ENCODE peak calls at places on chromosomes 7 and 10, in seven cellular contexts. One of them, this sample, is unnamed. For H3K4me1, the result is how much of the 10 kb centered on the place peaks cover.

GRCh38 chr10:87068281-87068680 is 26.4 kb downstream of the GLUD1 start:
- DNase-seq in Caco-2: no peak
- DNase-seq in A549: no peak
- DNase-seq in fibroblast of lung: no peak
- DNase-seq in CD4-positive, CD25-positive, alpha-beta regulatory T cell: no peak
- DNase-seq in heart right ventricle: no peak
- DNase-seq in endothelial cell of umbilical vein: no peak
- DNase-seq in this sample: no peak

GRCh38 chr10:103184615-103185014 is 8.5 kb downstream of the NT5C2 start:
- DNase-seq in Caco-2: no peak
- DNase-seq in A549: no peak
- DNase-seq in fibroblast of lung: peak
- DNase-seq in CD4-positive, CD25-positive, alpha-beta regulatory T cell: no peak
- DNase-seq in heart right ventricle: no peak
- DNase-seq in endothelial cell of umbilical vein: peak
- DNase-seq in this sample: no peak

GRCh38 chr7:28230273-28230672 is 49.7 kb upstream of the JAZF1 start:
- DNase-seq in Caco-2: no peak
- DNase-seq in A549: no peak
- DNase-seq in fibroblast of lung: no peak
- DNase-seq in CD4-positive, CD25-positive, alpha-beta regulatory T cell: no peak
- DNase-seq in heart right ventricle: no peak
- DNase-seq in endothelial cell of umbilical vein: no peak
- DNase-seq in this sample: no peak

GRCh38 chr10:5582736-5583135 is 58.0 kb downstream of the CALML3 start:
- DNase-seq in Caco-2: no peak
- DNase-seq in A549: no peak
- DNase-seq in fibroblast of lung: no peak
- DNase-seq in CD4-positive, CD25-positive, alpha-beta regulatory T cell: no peak
- DNase-seq in heart right ventricle: no peak
- DNase-seq in endothelial cell of umbilical vein: no peak
- DNase-seq in this sample: peak

GRCh38 chr10:120580651-120581259 is 123.7 kb downstream of the PLPP4 start:
- DNase-seq in Caco-2: peak
- DNase-seq in A549: no peak
- DNase-seq in fibroblast of lung: no peak
- DNase-seq in CD4-positive, CD25-positive, alpha-beta regulatory T cell: no peak
- DNase-seq in heart right ventricle: no peak
- DNase-seq in endothelial cell of umbilical vein: peak
- DNase-seq in this sample: no peak

GRCh38 chr7:115477193-115477651 is 553.3 kb downstream of the TFEC start:
- DNase-seq in Caco-2: no peak
- DNase-seq in A549: no peak
- DNase-seq in fibroblast of lung: peak
- DNase-seq in CD4-positive, CD25-positive, alpha-beta regulatory T cell: no peak
- DNase-seq in heart right ventricle: peak
- DNase-seq in endothelial cell of umbilical vein: no peak
- DNase-seq in this sample: no peak

GRCh38 chr7:131826960-131827359 is 270.5 kb upstream of the PODXL start:
- DNase-seq in Caco-2: no peak
- DNase-seq in A549: no peak
- DNase-seq in fibroblast of lung: no peak
- DNase-seq in CD4-positive, CD25-positive, alpha-beta regulatory T cell: no peak
- DNase-seq in heart right ventricle: no peak
- DNase-seq in endothelial cell of umbilical vein: no peak
- DNase-seq in this sample: no peak

GRCh38 chr10:129851941-129852650 is 112.0 kb downstream of the EBF3 start:
- DNase-seq in Caco-2: no peak
- DNase-seq in A549: no peak
- DNase-seq in fibroblast of lung: no peak
- DNase-seq in CD4-positive, CD25-positive, alpha-beta regulatory T cell: no peak
- DNase-seq in heart right ventricle: no peak
- DNase-seq in endothelial cell of umbilical vein: no peak
- DNase-seq in this sample: no peak

GRCh38 chr10:74072503-74072902 is 74.6 kb downstream of the VCL start:
- DNase-seq in Caco-2: no peak
- DNase-seq in A549: peak
- DNase-seq in fibroblast of lung: peak
- DNase-seq in CD4-positive, CD25-positive, alpha-beta regulatory T cell: no peak
- DNase-seq in heart right ventricle: no peak
- DNase-seq in endothelial cell of umbilical vein: no peak
- DNase-seq in this sample: no peak

GRCh38 chr7:115409682-115410426 is 488.0 kb downstream of the MDFIC start:
- DNase-seq in Caco-2: no peak
- DNase-seq in A549: no peak
- DNase-seq in fibroblast of lung: no peak
- DNase-seq in CD4-positive, CD25-positive, alpha-beta regulatory T cell: no peak
- DNase-seq in heart right ventricle: no peak
- DNase-seq in endothelial cell of umbilical vein: no peak
- DNase-seq in this sample: no peak

GRCh38 chr7:816751-817671 is 15.3 kb upstream of the SUN1 start:
- DNase-seq in Caco-2: no peak
- DNase-seq in A549: peak
- DNase-seq in fibroblast of lung: no peak
- DNase-seq in CD4-positive, CD25-positive, alpha-beta regulatory T cell: peak
- DNase-seq in heart right ventricle: peak
- DNase-seq in endothelial cell of umbilical vein: peak
- DNase-seq in this sample: peak

GRCh38 chr7:28840515-28841125 is 117.5 kb downstream of the TRIL start:
- DNase-seq in Caco-2: no peak
- DNase-seq in A549: peak
- DNase-seq in fibroblast of lung: peak
- DNase-seq in CD4-positive, CD25-positive, alpha-beta regulatory T cell: no peak
- DNase-seq in heart right ventricle: no peak
- DNase-seq in endothelial cell of umbilical vein: peak
- DNase-seq in this sample: no peak

GRCh38 chr7:36871863-36872262 is 147.6 kb upstream of the AOAH start:
- DNase-seq in Caco-2: no peak
- DNase-seq in A549: no peak
- DNase-seq in fibroblast of lung: no peak
- DNase-seq in CD4-positive, CD25-positive, alpha-beta regulatory T cell: peak
- DNase-seq in heart right ventricle: no peak
- DNase-seq in endothelial cell of umbilical vein: peak
- DNase-seq in this sample: no peak

GRCh38 chr7:8938036-8938435 is 504.6 kb downstream of the NXPH1 start:
- DNase-seq in Caco-2: no peak
- DNase-seq in A549: no peak
- DNase-seq in fibroblast of lung: no peak
- DNase-seq in CD4-positive, CD25-positive, alpha-beta regulatory T cell: no peak
- DNase-seq in heart right ventricle: no peak
- DNase-seq in endothelial cell of umbilical vein: no peak
- DNase-seq in this sample: no peak

GRCh38 chr10:33196710-33197406 is 137.6 kb downstream of the NRP1 start:
- DNase-seq in Caco-2: peak
- DNase-seq in A549: peak
- DNase-seq in fibroblast of lung: peak
- DNase-seq in CD4-positive, CD25-positive, alpha-beta regulatory T cell: no peak
- DNase-seq in heart right ventricle: peak
- DNase-seq in endothelial cell of umbilical vein: peak
- DNase-seq in this sample: no peak

GRCh38 chr7:115133248-115133647 is 211.4 kb downstream of the MDFIC start:
- DNase-seq in Caco-2: no peak
- DNase-seq in A549: no peak
- DNase-seq in fibroblast of lung: no peak
- DNase-seq in CD4-positive, CD25-positive, alpha-beta regulatory T cell: no peak
- DNase-seq in heart right ventricle: no peak
- DNase-seq in endothelial cell of umbilical vein: no peak
- DNase-seq in this sample: no peak

GRCh38 chr10:43671659-43672555 is 23.2 kb upstream of the ZNF32 start:
- DNase-seq in Caco-2: peak
- DNase-seq in A549: peak
- DNase-seq in fibroblast of lung: peak
- DNase-seq in CD4-positive, CD25-positive, alpha-beta regulatory T cell: peak
- DNase-seq in heart right ventricle: no peak
- DNase-seq in endothelial cell of umbilical vein: peak
- DNase-seq in this sample: peak

GRCh38 chr10:3978174-3978573 is 193.2 kb upstream of the KLF6 start:
- DNase-seq in Caco-2: no peak
- DNase-seq in A549: no peak
- DNase-seq in fibroblast of lung: peak
- DNase-seq in CD4-positive, CD25-positive, alpha-beta regulatory T cell: no peak
- DNase-seq in heart right ventricle: no peak
- DNase-seq in endothelial cell of umbilical vein: no peak
- DNase-seq in this sample: no peak

GRCh38 chr10:123141791-123142700 is 5.9 kb upstream of the HMX2 start:
- DNase-seq in Caco-2: no peak
- DNase-seq in A549: no peak
- DNase-seq in fibroblast of lung: no peak
- DNase-seq in CD4-positive, CD25-positive, alpha-beta regulatory T cell: no peak
- DNase-seq in heart right ventricle: no peak
- DNase-seq in endothelial cell of umbilical vein: no peak
- DNase-seq in this sample: no peak

GRCh38 chr7:1040790-1041189 is 3.6 kb upstream of the GPR146 start:
- DNase-seq in Caco-2: no peak
- DNase-seq in A549: no peak
- DNase-seq in fibroblast of lung: peak
- DNase-seq in CD4-positive, CD25-positive, alpha-beta regulatory T cell: no peak
- DNase-seq in heart right ventricle: no peak
- DNase-seq in endothelial cell of umbilical vein: no peak
- DNase-seq in this sample: no peak

GRCh38 chr7:226281-226882 is 34.0 kb downstream of the FAM20C start:
- DNase-seq in Caco-2: no peak
- DNase-seq in A549: no peak
- DNase-seq in fibroblast of lung: peak
- DNase-seq in CD4-positive, CD25-positive, alpha-beta regulatory T cell: no peak
- DNase-seq in heart right ventricle: peak
- DNase-seq in endothelial cell of umbilical vein: no peak
- DNase-seq in this sample: no peak

GRCh38 chr10:85060944-85061343 is 732.6 kb downstream of the CCSER2 start:
- DNase-seq in Caco-2: no peak
- DNase-seq in A549: no peak
- DNase-seq in fibroblast of lung: no peak
- DNase-seq in CD4-positive, CD25-positive, alpha-beta regulatory T cell: no peak
- DNase-seq in heart right ventricle: no peak
- DNase-seq in endothelial cell of umbilical vein: no peak
- DNase-seq in this sample: no peak

GRCh38 chr10:70943249-70943648 is 54.9 kb upstream of the PCBD1 start:
- DNase-seq in Caco-2: no peak
- DNase-seq in A549: no peak
- DNase-seq in fibroblast of lung: no peak
- DNase-seq in CD4-positive, CD25-positive, alpha-beta regulatory T cell: no peak
- DNase-seq in heart right ventricle: no peak
- DNase-seq in endothelial cell of umbilical vein: no peak
- DNase-seq in this sample: no peak

GRCh38 chr7:24595671-24596418 is 22.6 kb downstream of the PALS2 start:
- DNase-seq in Caco-2: no peak
- DNase-seq in A549: no peak
- DNase-seq in fibroblast of lung: no peak
- DNase-seq in CD4-positive, CD25-positive, alpha-beta regulatory T cell: peak
- DNase-seq in heart right ventricle: no peak
- DNase-seq in endothelial cell of umbilical vein: no peak
- DNase-seq in this sample: no peak

GRCh38 chr7:44177570-44178131 is 11.6 kb downstream of the GCK start:
- DNase-seq in Caco-2: no peak
- DNase-seq in A549: no peak
- DNase-seq in fibroblast of lung: peak
- DNase-seq in CD4-positive, CD25-positive, alpha-beta regulatory T cell: no peak
- DNase-seq in heart right ventricle: no peak
- DNase-seq in endothelial cell of umbilical vein: no peak
- DNase-seq in this sample: no peak

GRCh38 chr7:149620961-149621360 is 123.4 kb upstream of the ZNF746 start:
- DNase-seq in Caco-2: no peak
- DNase-seq in A549: no peak
- DNase-seq in fibroblast of lung: no peak
- DNase-seq in CD4-positive, CD25-positive, alpha-beta regulatory T cell: peak
- DNase-seq in heart right ventricle: no peak
- DNase-seq in endothelial cell of umbilical vein: no peak
- DNase-seq in this sample: no peak

GRCh38 chr7:81159402-81159801 is 240.6 kb upstream of the SEMA3C start:
- DNase-seq in Caco-2: no peak
- DNase-seq in A549: peak
- DNase-seq in fibroblast of lung: no peak
- DNase-seq in CD4-positive, CD25-positive, alpha-beta regulatory T cell: no peak
- DNase-seq in heart right ventricle: no peak
- DNase-seq in endothelial cell of umbilical vein: no peak
- DNase-seq in this sample: no peak

GRCh38 chr10:80199828-80200227 is 5.5 kb downstream of the ANXA11 start:
- DNase-seq in Caco-2: no peak
- DNase-seq in A549: no peak
- DNase-seq in fibroblast of lung: peak
- DNase-seq in CD4-positive, CD25-positive, alpha-beta regulatory T cell: no peak
- DNase-seq in heart right ventricle: no peak
- DNase-seq in endothelial cell of umbilical vein: peak
- DNase-seq in this sample: no peak
- H3K4me1 ChIP-seq in Caco-2: half or more
- H3K4me1 ChIP-seq in A549: half or more
- H3K4me1 ChIP-seq in fibroblast of lung: under half
- H3K4me1 ChIP-seq in CD4-positive, CD25-positive, alpha-beta regulatory T cell: half or more
- H3K4me1 ChIP-seq in heart right ventricle: half or more
- H3K4me1 ChIP-seq in endothelial cell of umbilical vein: under half
- H3K4me1 ChIP-seq in this sample: under half

GRCh38 chr10:96414303-96414702 is 55.5 kb upstream of the OPALIN start:
- DNase-seq in Caco-2: no peak
- DNase-seq in A549: no peak
- DNase-seq in fibroblast of lung: no peak
- DNase-seq in CD4-positive, CD25-positive, alpha-beta regulatory T cell: no peak
- DNase-seq in heart right ventricle: no peak
- DNase-seq in endothelial cell of umbilical vein: no peak
- DNase-seq in this sample: no peak
- H3K4me1 ChIP-seq in Caco-2: under half
- H3K4me1 ChIP-seq in A549: under half
- H3K4me1 ChIP-seq in fibroblast of lung: under half
- H3K4me1 ChIP-seq in CD4-positive, CD25-positive, alpha-beta regulatory T cell: under half
- H3K4me1 ChIP-seq in heart right ventricle: under half
- H3K4me1 ChIP-seq in endothelial cell of umbilical vein: under half
- H3K4me1 ChIP-seq in this sample: under half

DNA sequence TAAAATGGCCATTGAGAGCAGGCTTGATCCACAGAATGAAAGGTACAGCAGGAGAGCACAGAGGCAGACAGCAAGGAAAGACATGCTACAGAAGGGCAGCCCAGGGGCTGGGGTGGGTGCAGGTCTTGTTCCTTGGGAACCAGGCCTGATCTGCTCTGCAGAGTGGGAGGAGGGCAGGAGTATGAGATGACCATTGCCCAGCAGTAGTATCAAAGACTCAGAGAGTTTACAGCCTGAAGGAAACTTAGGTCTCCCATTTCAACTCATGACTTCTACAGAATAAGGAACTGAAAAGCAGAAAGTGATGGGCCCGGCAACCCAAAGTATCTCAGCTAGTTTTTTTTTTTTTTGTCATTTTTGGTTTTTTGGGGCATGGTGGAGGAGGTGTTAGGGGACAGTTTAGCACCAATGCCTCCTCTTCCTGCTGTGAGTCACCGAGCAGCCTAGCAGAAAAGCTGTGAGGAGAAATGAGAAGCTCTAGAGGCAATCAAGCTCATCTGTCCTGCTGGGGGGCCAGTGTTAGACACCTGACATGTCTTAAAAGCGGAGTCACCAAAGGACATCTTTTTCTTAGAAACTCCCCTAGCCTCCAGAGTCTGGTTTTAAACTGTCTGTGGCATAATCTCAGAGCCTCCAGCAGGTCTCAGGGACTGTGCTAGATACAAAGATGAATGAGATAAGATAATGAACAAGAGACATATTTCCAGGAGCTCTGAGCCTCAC is 34.3 kb upstream of the HERPUD2 start:
- DNase-seq in Caco-2: no peak
- DNase-seq in A549: no peak
- DNase-seq in fibroblast of lung: no peak
- DNase-seq in CD4-positive, CD25-positive, alpha-beta regulatory T cell: no peak
- DNase-seq in heart right ventricle: no peak
- DNase-seq in endothelial cell of umbilical vein: no peak
- DNase-seq in this sample: no peak
- H3K4me1 ChIP-seq in Caco-2: under half
- H3K4me1 ChIP-seq in A549: under half
- H3K4me1 ChIP-seq in fibroblast of lung: under half
- H3K4me1 ChIP-seq in CD4-positive, CD25-positive, alpha-beta regulatory T cell: under half
- H3K4me1 ChIP-seq in heart right ventricle: under half
- H3K4me1 ChIP-seq in endothelial cell of umbilical vein: under half
- H3K4me1 ChIP-seq in this sample: under half

GRCh38 chr7:55439627-55440026 is 74.5 kb downstream of the LANCL2 start:
- DNase-seq in Caco-2: no peak
- DNase-seq in A549: no peak
- DNase-seq in fibroblast of lung: no peak
- DNase-seq in CD4-positive, CD25-positive, alpha-beta regulatory T cell: no peak
- DNase-seq in heart right ventricle: no peak
- DNase-seq in endothelial cell of umbilical vein: no peak
- DNase-seq in this sample: no peak
- H3K4me1 ChIP-seq in Caco-2: under half
- H3K4me1 ChIP-seq in A549: under half
- H3K4me1 ChIP-seq in fibroblast of lung: under half
- H3K4me1 ChIP-seq in CD4-positive, CD25-positive, alpha-beta regulatory T cell: under half
- H3K4me1 ChIP-seq in heart right ventricle: under half
- H3K4me1 ChIP-seq in endothelial cell of umbilical vein: under half
- H3K4me1 ChIP-seq in this sample: under half

This sample was measured in HAP-1.